ENCODE peak calls at places on chromosomes 7 and 10, in six cellular contexts. Z is GM04504; H is activated T-helper 9 cell treated with anti-CD3 and anti-CD28 coated beads, Interleukin-2, amount 50 U/mL, for 16 hours; P is anterior cingulate cortex; J is A172; M is stimulated activated CD8-positive, alpha-beta memory T cell treated with anti-CD3 and anti-CD28 coated beads, Interleukin-4, amount 100 ng/mL, for 1 hour. E is an unnamed sample.

GRCh38 chr7:100546129-100546867 is 7.3 kb downstream of the AGFG2 start:
- DNase-seq in Z (no peak), H (no peak), M (no peak), J (no peak), P (no peak), E (no peak)

GRCh38 chr10:36141786-36142560 is 499.9 kb upstream of the FZD8 start:
- DNase-seq in M (no peak), J (no peak), P (no peak), Z (no peak), H (no peak), E (no peak)

GRCh38 chr10:102975483-102976057 is 57.5 kb downstream of the CNNM2 start:
- DNase-seq in M (no peak), H (no peak), J (no peak), P (no peak), Z (no peak), E (no peak)

GRCh38 chr10:46225597-46225996 is 61.2 kb upstream of the ANTXRL start:
- DNase-seq in P (no peak), H (no peak), J (no peak), Z (no peak), M (no peak), E (no peak)

GRCh38 chr7:66366701-66367100 is 161.6 kb downstream of the TPST1 start:
- DNase-seq in M (no peak), P (no peak), H (no peak), J (no peak), Z (no peak), E (no peak)

GRCh38 chr10:119166111-119166500 is 592 bp upstream of the SFXN4 start:
- DNase-seq in J (no peak), H (no peak), P (no peak), M (no peak), Z (no peak), E (no peak)

GRCh38 chr7:147640821-147641220 is 949.7 kb upstream of the C7orf33 start:
- DNase-seq in Z (no peak), J (no peak), M (no peak), H (no peak), P (no peak), E (no peak)

GRCh38 chr7:151529842-151530241 is 10.1 kb upstream of the RHEB start:
- DNase-seq in M (no peak), J (no peak), H (no peak), Z (no peak), P (no peak), E (no peak)

GRCh38 chr10:90306187-90306586 is 551.7 kb downstream of the HTR7 start:
- DNase-seq in Z (no peak), H (no peak), P (no peak), M (no peak), J (peak; percentile 75), E (no peak)

GRCh38 chr10:47261556-47261955 is 38.4 kb upstream of the GDF10 start:
- DNase-seq in J (no peak), Z (no peak), H (no peak), M (no peak), P (no peak), E (no peak)

GRCh38 chr7:572668-573495 is 53.2 kb upstream of the PDGFA start:
- DNase-seq in M (no peak), P (no peak), J (no peak), H (no peak), Z (no peak), E (no peak)

GRCh38 chr10:34018129-34018528 is 683.7 kb upstream of the NRP1 start:
- DNase-seq in M (no peak), P (no peak), J (peak; percentile 55), Z (no peak), H (no peak), E (no peak)

E was measured in C1 segment of cervical spinal cord.